ENCODE peak calls at places on chromosomes 2 and 18, in nine cellular contexts. One of them, this sample, is unnamed.

GRCh38 chr2:6031165-6031867 is 339.1 kb downstream of the SOX11 start:
- DNase-seq in suprapubic skin: no peak
- DNase-seq in stomach: no peak
- DNase-seq in GM12892: no peak
- DNase-seq in HL-60: no peak
- DNase-seq in HepG2: no peak
- DNase-seq in endothelial cell of umbilical vein: no peak
- DNase-seq in GM23338: no peak
- DNase-seq in spleen: no peak
- DNase-seq in this sample: no peak

GRCh38 chr2:17228461-17228860 is 289.8 kb downstream of the RAD51AP2 start:
- DNase-seq in spleen: no peak
- DNase-seq in GM23338: no peak
- DNase-seq in HepG2: no peak
- DNase-seq in suprapubic skin: no peak
- DNase-seq in stomach: no peak
- DNase-seq in endothelial cell of umbilical vein: no peak
- DNase-seq in HL-60: no peak
- DNase-seq in GM12892: no peak
- DNase-seq in this sample: no peak

GRCh38 chr2:233772153-233772552 is 6.0 kb upstream of the MROH2A start:
- DNase-seq in stomach: no peak
- DNase-seq in GM12892: no peak
- DNase-seq in GM23338: no peak
- DNase-seq in HL-60: no peak
- DNase-seq in HepG2: no peak
- DNase-seq in spleen: no peak
- DNase-seq in suprapubic skin: no peak
- DNase-seq in endothelial cell of umbilical vein: no peak
- DNase-seq in this sample: no peak

GRCh38 chr2:157572725-157573124 is 55.9 kb downstream of the ACVR1C start:
- DNase-seq in spleen: no peak
- DNase-seq in suprapubic skin: no peak
- DNase-seq in stomach: no peak
- DNase-seq in GM12892: no peak
- DNase-seq in HL-60: no peak
- DNase-seq in GM23338: peak
- DNase-seq in endothelial cell of umbilical vein: no peak
- DNase-seq in HepG2: peak
- DNase-seq in this sample: no peak

GRCh38 chr2:202169131-202169530 is 69.3 kb downstream of the SUMO1 start:
- DNase-seq in endothelial cell of umbilical vein: no peak
- DNase-seq in suprapubic skin: no peak
- DNase-seq in HepG2: no peak
- DNase-seq in stomach: no peak
- DNase-seq in spleen: no peak
- DNase-seq in GM12892: no peak
- DNase-seq in GM23338: no peak
- DNase-seq in HL-60: no peak
- DNase-seq in this sample: no peak

GRCh38 chr18:58402247-58402646 is 226.6 kb downstream of the ALPK2 start:
- DNase-seq in GM23338: no peak
- DNase-seq in HL-60: no peak
- DNase-seq in spleen: no peak
- DNase-seq in stomach: no peak
- DNase-seq in suprapubic skin: no peak
- DNase-seq in endothelial cell of umbilical vein: no peak
- DNase-seq in GM12892: no peak
- DNase-seq in HepG2: peak
- DNase-seq in this sample: no peak

GRCh38 chr2:120244656-120245519 is 7.8 kb upstream of the RALB start:
- DNase-seq in spleen: peak
- DNase-seq in HL-60: no peak
- DNase-seq in GM12892: no peak
- DNase-seq in endothelial cell of umbilical vein: no peak
- DNase-seq in GM23338: no peak
- DNase-seq in HepG2: no peak
- DNase-seq in stomach: no peak
- DNase-seq in suprapubic skin: no peak
- DNase-seq in this sample: no peak

GRCh38 chr2:230403746-230404145 is 12.3 kb upstream of the SP100 start:
- DNase-seq in HepG2: no peak
- DNase-seq in HL-60: no peak
- DNase-seq in spleen: no peak
- DNase-seq in GM12892: no peak
- DNase-seq in endothelial cell of umbilical vein: no peak
- DNase-seq in stomach: no peak
- DNase-seq in GM23338: no peak
- DNase-seq in suprapubic skin: no peak
- DNase-seq in this sample: peak

GRCh38 chr2:9311488-9311887 is 104.9 kb downstream of the ASAP2 start:
- DNase-seq in HL-60: no peak
- DNase-seq in HepG2: no peak
- DNase-seq in stomach: no peak
- DNase-seq in spleen: no peak
- DNase-seq in GM23338: no peak
- DNase-seq in endothelial cell of umbilical vein: no peak
- DNase-seq in GM12892: no peak
- DNase-seq in suprapubic skin: no peak
- DNase-seq in this sample: no peak
- TF ChIP-seq POLR2AphosphoS5 in HL-60: no peak
- TF ChIP-seq POLR2AphosphoS5 in HepG2: no peak
- TF ChIP-seq POLR2AphosphoS5 in stomach: no peak
- TF ChIP-seq POLR2AphosphoS5 in spleen: no peak
- TF ChIP-seq POLR2AphosphoS5 in GM23338: no peak
- TF ChIP-seq POLR2AphosphoS5 in endothelial cell of umbilical vein: no peak
- TF ChIP-seq POLR2AphosphoS5 in GM12892: no peak
- TF ChIP-seq POLR2AphosphoS5 in suprapubic skin: no peak
- TF ChIP-seq POLR2AphosphoS5 in this sample: peak

GRCh38 chr2:48114256-48114655 is 208.0 kb upstream of the FBXO11 start:
- DNase-seq in spleen: no peak
- DNase-seq in GM23338: no peak
- DNase-seq in GM12892: peak
- DNase-seq in stomach: peak
- DNase-seq in suprapubic skin: no peak
- DNase-seq in HL-60: peak
- DNase-seq in HepG2: peak
- DNase-seq in endothelial cell of umbilical vein: no peak
- DNase-seq in this sample: no peak
- TF ChIP-seq POLR2AphosphoS5 in spleen: no peak
- TF ChIP-seq POLR2AphosphoS5 in GM23338: no peak
- TF ChIP-seq POLR2AphosphoS5 in GM12892: no peak
- TF ChIP-seq POLR2AphosphoS5 in stomach: no peak
- TF ChIP-seq POLR2AphosphoS5 in suprapubic skin: no peak
- TF ChIP-seq POLR2AphosphoS5 in HL-60: no peak
- TF ChIP-seq POLR2AphosphoS5 in HepG2: no peak
- TF ChIP-seq POLR2AphosphoS5 in endothelial cell of umbilical vein: no peak
- TF ChIP-seq POLR2AphosphoS5 in this sample: no peak

DNA sequence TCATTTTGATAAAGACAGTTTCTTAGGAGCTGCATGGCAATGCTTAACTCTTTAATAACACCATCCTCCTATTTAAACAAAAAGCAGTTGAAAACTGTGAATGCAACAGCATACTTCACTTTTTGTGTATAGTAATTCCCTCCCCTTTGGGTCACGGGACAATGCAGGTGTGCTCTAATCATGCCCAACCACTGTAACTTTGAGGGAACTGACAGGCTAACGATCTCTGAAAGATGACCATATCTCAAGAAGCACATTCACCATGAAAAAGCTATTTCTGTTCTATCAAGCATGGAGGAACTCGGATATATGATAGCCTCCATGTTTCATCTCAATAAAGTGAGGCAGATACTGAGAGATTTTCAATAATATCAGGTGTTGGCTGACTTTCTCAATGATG is 81.1 kb upstream of the CD226 start:
- DNase-seq in endothelial cell of umbilical vein: no peak
- DNase-seq in HepG2: no peak
- DNase-seq in GM23338: no peak
- DNase-seq in spleen: no peak
- DNase-seq in stomach: no peak
- DNase-seq in HL-60: no peak
- DNase-seq in GM12892: no peak
- DNase-seq in suprapubic skin: no peak
- DNase-seq in this sample: no peak
- TF ChIP-seq POLR2AphosphoS5 in endothelial cell of umbilical vein: no peak
- TF ChIP-seq POLR2AphosphoS5 in HepG2: no peak
- TF ChIP-seq POLR2AphosphoS5 in GM23338: no peak
- TF ChIP-seq POLR2AphosphoS5 in spleen: no peak
- TF ChIP-seq POLR2AphosphoS5 in stomach: no peak
- TF ChIP-seq POLR2AphosphoS5 in HL-60: no peak
- TF ChIP-seq POLR2AphosphoS5 in GM12892: no peak
- TF ChIP-seq POLR2AphosphoS5 in suprapubic skin: no peak
- TF ChIP-seq POLR2AphosphoS5 in this sample: no peak

GRCh38 chr2:64153811-64154210 is 9.6 kb upstream of the PELI1 start:
- DNase-seq in GM12892: no peak
- DNase-seq in GM23338: peak
- DNase-seq in endothelial cell of umbilical vein: no peak
- DNase-seq in stomach: no peak
- DNase-seq in spleen: no peak
- DNase-seq in HL-60: no peak
- DNase-seq in HepG2: no peak
- DNase-seq in suprapubic skin: no peak
- DNase-seq in this sample: no peak
- TF ChIP-seq POLR2AphosphoS5 in GM12892: no peak
- TF ChIP-seq POLR2AphosphoS5 in GM23338: no peak
- TF ChIP-seq POLR2AphosphoS5 in endothelial cell of umbilical vein: no peak
- TF ChIP-seq POLR2AphosphoS5 in stomach: no peak
- TF ChIP-seq POLR2AphosphoS5 in spleen: no peak
- TF ChIP-seq POLR2AphosphoS5 in HL-60: no peak
- TF ChIP-seq POLR2AphosphoS5 in HepG2: no peak
- TF ChIP-seq POLR2AphosphoS5 in suprapubic skin: no peak
- TF ChIP-seq POLR2AphosphoS5 in this sample: no peak

DNA sequence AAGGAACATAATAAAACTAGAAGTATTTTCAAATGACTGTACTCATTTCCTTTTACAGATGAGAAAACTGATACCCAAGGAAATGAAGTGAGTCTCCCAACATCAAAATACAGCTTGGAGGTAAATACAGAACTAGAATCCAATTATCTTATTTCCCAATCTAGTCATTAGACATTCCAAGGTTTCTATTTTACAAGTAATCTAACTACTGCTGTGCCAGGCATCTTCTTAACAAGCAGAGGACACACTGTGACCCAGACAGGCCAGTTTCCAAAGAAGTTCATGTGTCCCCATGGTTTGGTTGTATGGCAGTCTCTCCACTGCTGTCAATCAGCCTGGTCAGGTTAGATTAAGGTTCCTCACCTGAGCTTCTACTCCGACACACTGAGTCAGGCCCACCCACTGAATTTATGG is 143.5 kb downstream of the THADA start:
- DNase-seq in GM23338: no peak
- DNase-seq in endothelial cell of umbilical vein: peak
- DNase-seq in HepG2: no peak
- DNase-seq in HL-60: no peak
- DNase-seq in GM12892: no peak
- DNase-seq in stomach: no peak
- DNase-seq in suprapubic skin: no peak
- DNase-seq in spleen: no peak
- DNase-seq in this sample: no peak
- TF ChIP-seq POLR2AphosphoS5 in GM23338: no peak
- TF ChIP-seq POLR2AphosphoS5 in endothelial cell of umbilical vein: peak
- TF ChIP-seq POLR2AphosphoS5 in HepG2: no peak
- TF ChIP-seq POLR2AphosphoS5 in HL-60: no peak
- TF ChIP-seq POLR2AphosphoS5 in GM12892: no peak
- TF ChIP-seq POLR2AphosphoS5 in stomach: no peak
- TF ChIP-seq POLR2AphosphoS5 in suprapubic skin: no peak
- TF ChIP-seq POLR2AphosphoS5 in spleen: no peak
- TF ChIP-seq POLR2AphosphoS5 in this sample: no peak

GRCh38 chr2:146981921-146982320 is 862.9 kb upstream of the ACVR2A start:
- DNase-seq in endothelial cell of umbilical vein: no peak
- DNase-seq in GM23338: no peak
- DNase-seq in stomach: no peak
- DNase-seq in GM12892: no peak
- DNase-seq in HepG2: no peak
- DNase-seq in HL-60: no peak
- DNase-seq in suprapubic skin: no peak
- DNase-seq in spleen: no peak
- DNase-seq in this sample: no peak
- TF ChIP-seq POLR2AphosphoS5 in endothelial cell of umbilical vein: no peak
- TF ChIP-seq POLR2AphosphoS5 in GM23338: no peak
- TF ChIP-seq POLR2AphosphoS5 in stomach: no peak
- TF ChIP-seq POLR2AphosphoS5 in GM12892: no peak
- TF ChIP-seq POLR2AphosphoS5 in HepG2: no peak
- TF ChIP-seq POLR2AphosphoS5 in HL-60: no peak
- TF ChIP-seq POLR2AphosphoS5 in suprapubic skin: no peak
- TF ChIP-seq POLR2AphosphoS5 in spleen: no peak
- TF ChIP-seq POLR2AphosphoS5 in this sample: no peak